ENCODE peak calls at places on chromosomes 5 and 9, in seven cellular contexts. O is EL, P is NCI-H69, A is T-helper 2 cell, R is SK-MEL-5, L is HFF-Myc, S is hippocampal formation. B is an unnamed sample.
A peak's percentile ranks its signal among the peaks of the same experiment; 100 is the strongest.

GRCh38 chr5:94433393-94434149 is 184.8 kb downstream of the KIAA0825 start:
- DNase-seq in L (no peak), S (no peak), P (peak; percentile 74), A (no peak), R (peak; percentile 9), O (peak; percentile 49), B (no peak)

GRCh38 chr9:78539904-78540303 is 243.0 kb downstream of the PSAT1 start:
- DNase-seq in L (peak; percentile 47), A (no peak), R (no peak), P (peak; percentile 68), S (no peak), O (peak; percentile 90), B (no peak)

GRCh38 chr9:83962165-83962564 is 17.9 kb downstream of the HNRNPK start:
- DNase-seq in L (no peak), O (peak; percentile 81), A (no peak), R (peak; percentile 43), S (no peak), P (peak; percentile 98), B (no peak)

GRCh38 chr5:40312205-40312604 is 367.5 kb upstream of the PTGER4 start:
- DNase-seq in P (no peak), R (no peak), A (no peak), O (no peak), L (no peak), S (no peak), B (no peak)

GRCh38 chr9:129412814-129413536 is 207.9 kb downstream of the C9orf50 start:
- DNase-seq in A (peak; percentile 29), S (peak; percentile 42), R (peak; percentile 61), P (peak; percentile 92), L (no peak), O (peak; percentile 77), B (peak; percentile 40)

GRCh38 chr5:3602713-3603502 is 7.3 kb downstream of the IRX1 start:
- DNase-seq in O (no peak), P (no peak), A (no peak), L (no peak), S (no peak), R (peak; percentile 38), B (no peak)

GRCh38 chr5:112729630-112730029 is 8.1 kb upstream of the APC start:
- DNase-seq in P (no peak), S (no peak), O (no peak), L (no peak), R (no peak), A (no peak), B (no peak)

GRCh38 chr5:177499842-177500241 is 2.4 kb upstream of the PDLIM7 start:
- DNase-seq in R (no peak), A (no peak), L (no peak), O (no peak), S (no peak), P (no peak), B (no peak)

GRCh38 chr5:151222769-151223446 is 984 bp downstream of the CCDC69 start:
- DNase-seq in L (no peak), O (no peak), A (peak; percentile 14), S (no peak), P (no peak), R (no peak), B (no peak)

GRCh38 chr5:72459089-72459661 is 48.0 kb downstream of the ZNF366 start:
- DNase-seq in L (no peak), S (no peak), O (no peak), P (no peak), R (no peak), A (no peak), B (no peak)

GRCh38 chr5:127838661-127839060 is 135.5 kb downstream of the CCDC192 start:
- DNase-seq in P (peak; percentile 67), R (no peak), L (no peak), A (no peak), O (peak; percentile 66), S (no peak), B (peak; percentile 8)

GRCh38 chr9:109064963-109065701 is 51.8 kb upstream of the CTNNAL1 start:
- DNase-seq in O (peak; percentile 79), P (no peak), L (peak; percentile 1), A (no peak), S (no peak), R (no peak), B (no peak)

GRCh38 chr9:108761530-108762347 is 94.0 kb downstream of the ACTL7B start:
- DNase-seq in O (peak; percentile 71), L (peak; percentile 51), A (no peak), S (peak; percentile 28), R (peak; percentile 70), P (peak; percentile 81), B (peak; percentile 1)

GRCh38 chr5:32138839-32139493 is 35.2 kb downstream of the GOLPH3 start:
- DNase-seq in O (no peak), R (no peak), S (no peak), P (no peak), A (peak; percentile 56), L (no peak), B (no peak)

GRCh38 chr5:116583085-116583766 is 8.6 kb upstream of the SEMA6A start:
- DNase-seq in L (no peak), P (no peak), R (no peak), O (no peak), S (no peak), A (no peak), B (no peak)

GRCh38 chr5:9903806-9904205 is 273.7 kb upstream of the TAS2R1 start:
- DNase-seq in R (no peak), S (no peak), L (no peak), O (peak; percentile 66), P (peak; percentile 92), A (no peak), B (no peak)

GRCh38 chr5:151461312-151461711 is 13.9 kb downstream of the SLC36A1 start:
- DNase-seq in P (no peak), O (no peak), R (no peak), L (no peak), A (no peak), S (no peak), B (no peak)

GRCh38 chr9:121269030-121269887 is 1.3 kb downstream of the GSN start:
- DNase-seq in S (no peak), O (peak; percentile 61), L (no peak), P (peak; percentile 29), A (no peak), R (no peak), B (no peak)

GRCh38 chr5:32753765-32754164 is 42.6 kb downstream of the NPR3 start:
- DNase-seq in L (no peak), P (no peak), O (peak; percentile 45), R (no peak), S (no peak), A (no peak), B (no peak)

B was measured in pulmonary artery endothelial cell.